ENCODE peak calls at places on chromosomes 1 and 21, in four cellular contexts. A is astrocyte, Z is transverse colon, J is GM23338. D is an unnamed sample.

GRCh38 chr1:204580862-204581261 is 64.7 kb downstream of the MDM4 start:
- DNase-seq in J (no peak), A (no peak), Z (no peak), D (no peak)

GRCh38 chr1:65323246-65323645 is 13.9 kb downstream of the DNAJC6 start:
- DNase-seq in A (no peak), Z (no peak), J (no peak), D (no peak)

GRCh38 chr1:25727026-25727818 is 72.8 kb upstream of the SELENON start:
- DNase-seq in Z (no peak), J (no peak), A (no peak), D (no peak)

GRCh38 chr1:206953126-206953525 is 6.9 kb upstream of the PIGR start:
- DNase-seq in Z (peak; percentile 85), J (no peak), A (no peak), D (no peak)

GRCh38 chr1:96730574-96731298 is 9.2 kb downstream of the PTBP2 start:
- DNase-seq in A (no peak), J (no peak), Z (no peak), D (no peak)

GRCh38 chr1:1625824-1626206 is 6.2 kb upstream of the MMP23B start:
- DNase-seq in J (no peak), Z (no peak), A (no peak), D (no peak)

GRCh38 chr1:29648798-29649374 is 412.6 kb downstream of the PTPRU start:
- DNase-seq in A (no peak), J (no peak), Z (no peak), D (no peak)

GRCh38 chr1:192516776-192517297 is 58.7 kb upstream of the RGS1 start:
- DNase-seq in A (peak; percentile 69), Z (peak; percentile 36), J (no peak), D (no peak)

GRCh38 chr21:44006656-44007055 is 5.5 kb upstream of the TRAPPC10 start:
- DNase-seq in A (peak; percentile 92), Z (no peak), J (no peak), D (no peak)

GRCh38 chr1:110606784-110607662 is 865 bp upstream of the KCNA2 start:
- DNase-seq in A (no peak), J (peak; percentile 48), Z (peak; percentile 11), D (no peak)
- H3K27me3 ChIP-seq in A (peaks cover 53% of the 10 kb centered on the region), J (peaks cover 91% of the 10 kb centered on the region), Z (peaks cover 70% of the 10 kb centered on the region), D (peaks cover 50% of the 10 kb centered on the region)

GRCh38 chr1:89070509-89070908 is 5.5 kb upstream of the GBP1 start:
- DNase-seq in A (no peak), J (no peak), Z (no peak), D (no peak)
- H3K4me3 ChIP-seq in A (no peak overlapping the region), J (no peak overlapping the region), Z (no peak overlapping the region), D (no peak overlapping the region)

GRCh38 chr21:34969431-34970036 is 79.6 kb downstream of the RUNX1 start:
- DNase-seq in J (no peak), A (no peak), Z (no peak), D (no peak)
- H3K27me3 ChIP-seq in J (no peaks in the 10 kb centered on the region), A (no peaks in the 10 kb centered on the region), Z (no peaks in the 10 kb centered on the region), D (no peaks in the 10 kb centered on the region)

GRCh38 chr1:202704601-202705000 is 5.7 kb downstream of the SYT2 start:
- DNase-seq in Z (no peak), J (no peak), A (no peak), D (no peak)
- H3K4me3 ChIP-seq in Z (no peak overlapping the region), J (no peak overlapping the region), A (no peak overlapping the region), D (no peak overlapping the region)

DNA sequence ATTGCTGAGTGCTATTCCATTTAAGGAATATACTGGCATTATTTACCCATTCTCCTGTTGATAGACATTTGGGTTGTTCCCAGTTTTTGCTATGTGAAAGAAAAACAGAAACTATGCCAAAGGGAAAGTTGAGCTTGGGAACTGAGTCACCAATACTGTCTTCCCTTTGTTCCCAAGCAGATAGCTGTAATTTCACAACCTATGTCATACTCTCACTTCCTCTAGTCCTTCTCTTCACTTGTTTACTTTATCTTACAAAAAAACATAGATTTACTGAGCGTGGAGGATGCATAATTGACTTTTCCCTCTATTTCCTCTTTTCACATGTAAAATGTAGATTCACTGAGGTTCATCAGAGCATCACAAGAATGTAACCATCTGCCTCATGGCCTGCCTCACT is 32.4 kb upstream of the PGBD5 start:
- DNase-seq in Z (no peak), A (peak; percentile 32), J (no peak), D (no peak)
- H3K27me3 ChIP-seq in Z (peaks cover 14% of the 10 kb centered on the region), A (no peaks in the 10 kb centered on the region), J (no peaks in the 10 kb centered on the region), D (no peaks in the 10 kb centered on the region)

GRCh38 chr1:153991806-153992205 is 1.2 kb downstream of the RPS27 start:
- DNase-seq in Z (no peak), A (no peak), J (no peak), D (no peak)
- H3K4me3 ChIP-seq in Z (no peak overlapping the region), A (peak overlapping the region; percentile 88), J (peak overlapping the region; percentile 72), D (peak overlapping the region; percentile 71)

GRCh38 chr21:41478319-41479177 is 29.4 kb downstream of the TMPRSS2 start:
- DNase-seq in Z (no peak), A (peak; percentile 18), J (peak; percentile 16), D (no peak)
- H3K27me3 ChIP-seq in Z (no peaks in the 10 kb centered on the region), A (no peaks in the 10 kb centered on the region), J (no peaks in the 10 kb centered on the region), D (no peaks in the 10 kb centered on the region)

GRCh38 chr1:153520818-153521476 is 14.8 kb downstream of the S100A6 start:
- DNase-seq in A (no peak), Z (no peak), J (no peak), D (no peak)
- H3K4me3 ChIP-seq in A (no peak overlapping the region), Z (no peak overlapping the region), J (no peak overlapping the region), D (no peak overlapping the region)

D was measured in BJ.